ENCODE peak calls at places on chromosomes 3 and 15, in seven cellular contexts. One of them, this sample, is unnamed.

GRCh38 chr15:84772031-84772430 is 23.6 kb downstream of the ZNF592 start:
- DNase-seq in esophagus squamous epithelium: no peak
- DNase-seq in IMR-90: no peak
- DNase-seq in NB4: peak
- DNase-seq in stomach: no peak
- DNase-seq in endothelial cell of umbilical vein: peak
- DNase-seq in ovary: no peak
- DNase-seq in this sample: no peak

GRCh38 chr15:48678851-48679250 is 33.3 kb upstream of the FBN1 start:
- DNase-seq in endothelial cell of umbilical vein: no peak
- DNase-seq in NB4: no peak
- DNase-seq in esophagus squamous epithelium: no peak
- DNase-seq in stomach: no peak
- DNase-seq in IMR-90: no peak
- DNase-seq in ovary: no peak
- DNase-seq in this sample: no peak

GRCh38 chr3:27666708-27667107 is 55.4 kb downstream of the EOMES start:
- DNase-seq in IMR-90: peak
- DNase-seq in NB4: peak
- DNase-seq in ovary: peak
- DNase-seq in esophagus squamous epithelium: peak
- DNase-seq in stomach: no peak
- DNase-seq in endothelial cell of umbilical vein: no peak
- DNase-seq in this sample: peak

GRCh38 chr15:67383903-67384302 is 129.3 kb downstream of the IQCH start:
- DNase-seq in endothelial cell of umbilical vein: no peak
- DNase-seq in IMR-90: peak
- DNase-seq in esophagus squamous epithelium: no peak
- DNase-seq in stomach: no peak
- DNase-seq in ovary: no peak
- DNase-seq in NB4: no peak
- DNase-seq in this sample: no peak

GRCh38 chr3:100710355-100711198 is 1.3 kb downstream of the TFG start:
- DNase-seq in endothelial cell of umbilical vein: peak
- DNase-seq in stomach: peak
- DNase-seq in esophagus squamous epithelium: no peak
- DNase-seq in NB4: peak
- DNase-seq in ovary: no peak
- DNase-seq in IMR-90: peak
- DNase-seq in this sample: peak

GRCh38 chr15:43105077-43105769 is 615 bp downstream of the UBR1 start:
- DNase-seq in endothelial cell of umbilical vein: no peak
- DNase-seq in IMR-90: peak
- DNase-seq in ovary: no peak
- DNase-seq in stomach: peak
- DNase-seq in esophagus squamous epithelium: no peak
- DNase-seq in NB4: peak
- DNase-seq in this sample: peak

GRCh38 chr15:66422347-66422746 is 35.6 kb downstream of the MAP2K1 start:
- DNase-seq in IMR-90: no peak
- DNase-seq in esophagus squamous epithelium: no peak
- DNase-seq in stomach: no peak
- DNase-seq in ovary: no peak
- DNase-seq in NB4: no peak
- DNase-seq in endothelial cell of umbilical vein: no peak
- DNase-seq in this sample: no peak

GRCh38 chr3:119301001-119301400 is 6.8 kb downstream of the ARHGAP31 start:
- DNase-seq in IMR-90: no peak
- DNase-seq in esophagus squamous epithelium: no peak
- DNase-seq in ovary: no peak
- DNase-seq in stomach: no peak
- DNase-seq in NB4: no peak
- DNase-seq in endothelial cell of umbilical vein: no peak
- DNase-seq in this sample: peak

GRCh38 chr3:78041486-78041885 is 1001.6 kb downstream of the ROBO2 start:
- DNase-seq in stomach: no peak
- DNase-seq in ovary: no peak
- DNase-seq in esophagus squamous epithelium: no peak
- DNase-seq in NB4: no peak
- DNase-seq in IMR-90: peak
- DNase-seq in endothelial cell of umbilical vein: peak
- DNase-seq in this sample: no peak

GRCh38 chr15:67827561-67828378 is 2.5 kb downstream of the SKOR1 start:
- DNase-seq in stomach: no peak
- DNase-seq in IMR-90: no peak
- DNase-seq in NB4: no peak
- DNase-seq in esophagus squamous epithelium: no peak
- DNase-seq in ovary: no peak
- DNase-seq in endothelial cell of umbilical vein: no peak
- DNase-seq in this sample: no peak

GRCh38 chr15:89665449-89666146 is 10.3 kb upstream of the KIF7 start:
- DNase-seq in stomach: peak
- DNase-seq in IMR-90: peak
- DNase-seq in endothelial cell of umbilical vein: peak
- DNase-seq in esophagus squamous epithelium: no peak
- DNase-seq in NB4: peak
- DNase-seq in ovary: peak
- DNase-seq in this sample: peak

GRCh38 chr3:19012846-19013245 is 135.5 kb upstream of the KCNH8 start:
- DNase-seq in ovary: no peak
- DNase-seq in endothelial cell of umbilical vein: no peak
- DNase-seq in esophagus squamous epithelium: no peak
- DNase-seq in stomach: no peak
- DNase-seq in IMR-90: no peak
- DNase-seq in NB4: no peak
- DNase-seq in this sample: no peak

GRCh38 chr15:70165811-70166284 is 68.1 kb upstream of the TLE3 start:
- DNase-seq in IMR-90: no peak
- DNase-seq in stomach: peak
- DNase-seq in ovary: no peak
- DNase-seq in endothelial cell of umbilical vein: peak
- DNase-seq in NB4: no peak
- DNase-seq in esophagus squamous epithelium: no peak
- DNase-seq in this sample: peak

GRCh38 chr3:56790016-56790950 is 11.5 kb downstream of the ARHGEF3 start:
- DNase-seq in IMR-90: no peak
- DNase-seq in stomach: no peak
- DNase-seq in endothelial cell of umbilical vein: no peak
- DNase-seq in NB4: no peak
- DNase-seq in ovary: no peak
- DNase-seq in esophagus squamous epithelium: no peak
- DNase-seq in this sample: no peak

GRCh38 chr3:105676621-105677300 is 192.1 kb downstream of the CBLB start:
- DNase-seq in IMR-90: no peak
- DNase-seq in NB4: no peak
- DNase-seq in ovary: no peak
- DNase-seq in endothelial cell of umbilical vein: no peak
- DNase-seq in esophagus squamous epithelium: no peak
- DNase-seq in stomach: no peak
- DNase-seq in this sample: no peak

GRCh38 chr3:196499807-196500524 is 3.6 kb downstream of the RNF168 start:
- DNase-seq in NB4: no peak
- DNase-seq in IMR-90: no peak
- DNase-seq in ovary: no peak
- DNase-seq in esophagus squamous epithelium: no peak
- DNase-seq in stomach: no peak
- DNase-seq in endothelial cell of umbilical vein: no peak
- DNase-seq in this sample: no peak

GRCh38 chr3:154552338-154552737 is 122.3 kb upstream of the GPR149 start:
- DNase-seq in NB4: peak
- DNase-seq in IMR-90: no peak
- DNase-seq in stomach: no peak
- DNase-seq in esophagus squamous epithelium: no peak
- DNase-seq in ovary: no peak
- DNase-seq in endothelial cell of umbilical vein: no peak
- DNase-seq in this sample: no peak

GRCh38 chr3:37826933-37827332 is 34.7 kb upstream of the CTDSPL start:
- DNase-seq in endothelial cell of umbilical vein: no peak
- DNase-seq in ovary: no peak
- DNase-seq in esophagus squamous epithelium: no peak
- DNase-seq in stomach: no peak
- DNase-seq in IMR-90: no peak
- DNase-seq in NB4: no peak
- DNase-seq in this sample: no peak

GRCh38 chr3:5787863-5788488 is 600.5 kb downstream of the EDEM1 start:
- DNase-seq in IMR-90: no peak
- DNase-seq in NB4: peak
- DNase-seq in esophagus squamous epithelium: no peak
- DNase-seq in stomach: no peak
- DNase-seq in endothelial cell of umbilical vein: no peak
- DNase-seq in ovary: no peak
- DNase-seq in this sample: peak

GRCh38 chr3:102174312-102174712 is 260.5 kb upstream of the ZPLD1 start:
- DNase-seq in IMR-90: peak
- DNase-seq in esophagus squamous epithelium: no peak
- DNase-seq in endothelial cell of umbilical vein: peak
- DNase-seq in ovary: no peak
- DNase-seq in NB4: no peak
- DNase-seq in stomach: no peak
- DNase-seq in this sample: no peak

GRCh38 chr3:109702252-109702651 is 364.9 kb upstream of the DPPA4 start:
- DNase-seq in stomach: no peak
- DNase-seq in endothelial cell of umbilical vein: no peak
- DNase-seq in IMR-90: peak
- DNase-seq in NB4: peak
- DNase-seq in esophagus squamous epithelium: no peak
- DNase-seq in ovary: no peak
- DNase-seq in this sample: no peak

GRCh38 chr3:29022976-29023375 is 257.9 kb upstream of the RBMS3 start:
- DNase-seq in IMR-90: no peak
- DNase-seq in stomach: no peak
- DNase-seq in ovary: no peak
- DNase-seq in esophagus squamous epithelium: no peak
- DNase-seq in NB4: no peak
- DNase-seq in endothelial cell of umbilical vein: no peak
- DNase-seq in this sample: no peak

GRCh38 chr15:40921949-40922607 is 7.1 kb upstream of the DLL4 start:
- DNase-seq in IMR-90: no peak
- DNase-seq in esophagus squamous epithelium: no peak
- DNase-seq in NB4: no peak
- DNase-seq in stomach: no peak
- DNase-seq in endothelial cell of umbilical vein: no peak
- DNase-seq in ovary: no peak
- DNase-seq in this sample: no peak

DNA sequence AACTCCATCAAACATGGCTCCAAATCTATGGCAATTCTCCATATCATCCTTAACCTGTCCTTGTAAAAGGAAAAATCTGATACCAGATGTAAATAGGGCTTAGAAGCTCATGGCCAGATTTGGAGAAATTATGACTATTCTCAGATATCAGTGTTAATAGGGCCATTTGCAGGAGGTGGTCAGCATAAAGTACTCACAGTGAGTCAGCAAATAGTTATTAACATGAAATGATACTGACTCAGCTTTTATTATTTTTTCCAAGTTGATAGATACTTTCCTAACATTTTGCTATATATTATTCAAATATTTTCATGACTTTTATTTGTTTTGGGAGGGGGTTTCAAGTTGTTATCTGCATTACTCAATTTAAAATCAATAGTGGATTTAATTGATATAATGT is 255.8 kb downstream of the MFSD1 start:
- DNase-seq in ovary: no peak
- DNase-seq in stomach: no peak
- DNase-seq in esophagus squamous epithelium: no peak
- DNase-seq in IMR-90: no peak
- DNase-seq in endothelial cell of umbilical vein: no peak
- DNase-seq in NB4: no peak
- DNase-seq in this sample: no peak
- TF ChIP-seq CTCF in ovary: no peak
- TF ChIP-seq CTCF in stomach: no peak
- TF ChIP-seq CTCF in esophagus squamous epithelium: no peak
- TF ChIP-seq CTCF in IMR-90: no peak
- TF ChIP-seq CTCF in endothelial cell of umbilical vein: no peak
- TF ChIP-seq CTCF in NB4: no peak
- TF ChIP-seq CTCF in this sample: no peak

GRCh38 chr15:35032471-35032870 is 44.4 kb upstream of the ZNF770 start:
- DNase-seq in ovary: no peak
- DNase-seq in endothelial cell of umbilical vein: no peak
- DNase-seq in esophagus squamous epithelium: no peak
- DNase-seq in NB4: no peak
- DNase-seq in IMR-90: no peak
- DNase-seq in stomach: no peak
- DNase-seq in this sample: no peak
- TF ChIP-seq POLR2A in ovary: no peak
- TF ChIP-seq POLR2A in endothelial cell of umbilical vein: no peak
- TF ChIP-seq POLR2A in esophagus squamous epithelium: no peak
- TF ChIP-seq POLR2A in NB4: no peak
- TF ChIP-seq POLR2A in IMR-90: no peak
- TF ChIP-seq POLR2A in stomach: no peak
- TF ChIP-seq POLR2A in this sample: no peak

DNA sequence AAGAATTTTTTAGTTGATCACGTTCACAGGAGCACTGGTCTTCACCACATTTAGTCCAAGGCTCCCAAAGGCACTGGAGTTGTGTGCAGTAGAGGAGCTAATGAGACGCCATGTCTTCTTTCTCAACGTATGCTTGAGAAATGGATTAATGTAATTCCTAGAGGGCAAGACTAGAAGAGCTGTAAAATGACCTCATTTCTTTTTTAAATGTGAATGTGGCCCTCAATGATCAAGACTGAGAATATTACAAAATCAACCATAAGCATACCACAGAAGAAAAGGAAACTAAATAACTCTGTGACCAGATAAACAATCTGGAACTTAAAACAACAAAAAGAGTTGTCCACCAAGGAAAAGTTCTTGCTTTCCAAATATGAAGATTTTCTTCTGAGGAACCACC is 112.1 kb upstream of the THBS1 start:
- DNase-seq in IMR-90: peak
- DNase-seq in stomach: no peak
- DNase-seq in endothelial cell of umbilical vein: no peak
- DNase-seq in esophagus squamous epithelium: no peak
- DNase-seq in NB4: peak
- DNase-seq in ovary: no peak
- DNase-seq in this sample: no peak
- TF ChIP-seq CTCF in IMR-90: no peak
- TF ChIP-seq CTCF in stomach: no peak
- TF ChIP-seq CTCF in endothelial cell of umbilical vein: no peak
- TF ChIP-seq CTCF in esophagus squamous epithelium: no peak
- TF ChIP-seq CTCF in NB4: no peak
- TF ChIP-seq CTCF in ovary: no peak
- TF ChIP-seq CTCF in this sample: no peak

GRCh38 chr3:50235716-50236483 is at the start of gene GNAI2:
- DNase-seq in ovary: peak
- DNase-seq in NB4: peak
- DNase-seq in esophagus squamous epithelium: peak
- DNase-seq in IMR-90: peak
- DNase-seq in stomach: peak
- DNase-seq in endothelial cell of umbilical vein: peak
- DNase-seq in this sample: peak
- TF ChIP-seq POLR2A in ovary: peak
- TF ChIP-seq POLR2A in NB4: peak
- TF ChIP-seq POLR2A in esophagus squamous epithelium: no peak
- TF ChIP-seq POLR2A in IMR-90: peak
- TF ChIP-seq POLR2A in stomach: no peak
- TF ChIP-seq POLR2A in endothelial cell of umbilical vein: peak
- TF ChIP-seq POLR2A in this sample: peak